ENCODE peak calls at places on chromosomes 2 and 18, in seven cellular contexts. N is T-helper 9 cell; G is immature natural killer cell; A is foreskin fibroblast; H is NCI-H345; Y is A549; O is stimulated activated CD4-positive, alpha-beta T cell treated with anti-CD3 and anti-CD28 coated beads, TNF-alpha, amount 100 ng/mL, for 24 hours. X is an unnamed sample.

GRCh38 chr2:121283670-121284245 is 1.2 kb downstream of the TFCP2L1 start:
- DNase-seq in N (no peak), G (no peak), A (no peak), H (no peak), Y (no peak), O (no peak), X (no peak)

GRCh38 chr2:216391401-216391800 is 19.1 kb upstream of the MARCHF4 start:
- DNase-seq in N (no peak), G (no peak), A (no peak), H (no peak), Y (no peak), O (no peak), X (no peak)

GRCh38 chr18:63106727-63107126 is 212.8 kb downstream of the BCL2 start:
- DNase-seq in N (no peak), G (no peak), A (no peak), H (no peak), Y (no peak), O (no peak), X (no peak)

GRCh38 chr18:70073442-70073841 is 125.8 kb upstream of the CD226 start:
- DNase-seq in N (no peak), G (no peak), A (no peak), H (no peak), Y (no peak), O (no peak), X (no peak)

GRCh38 chr18:58806826-58807714 is 57.6 kb upstream of the ZNF532 start:
- DNase-seq in N (no peak), G (no peak), A (no peak), H (no peak), Y (no peak), O (no peak), X (no peak)

GRCh38 chr2:70087703-70088507 is 628 bp downstream of the PCBP1 start:
- DNase-seq in N (no peak), G (peak; percentile 50), A (peak; percentile 74), H (peak; percentile 6), Y (peak; percentile 74), O (peak; percentile 38), X (peak; percentile 59)

GRCh38 chr2:54677476-54678265 is 45.8 kb upstream of the EML6 start:
- DNase-seq in N (no peak), G (no peak), A (no peak), H (no peak), Y (no peak), O (no peak), X (no peak)

GRCh38 chr2:175037941-175038340 is 32.8 kb upstream of the CHN1 start:
- DNase-seq in N (no peak), G (no peak), A (no peak), H (no peak), Y (no peak), O (no peak), X (no peak)

GRCh38 chr2:25955036-25955435 is 27.3 kb downstream of the KIF3C start:
- DNase-seq in N (no peak), G (no peak), A (peak; percentile 33), H (no peak), Y (no peak), O (no peak), X (no peak)

GRCh38 chr2:74142340-74142739 is 5.4 kb downstream of the BOLA3 start:
- DNase-seq in N (no peak), G (no peak), A (peak; percentile 23), H (no peak), Y (peak; percentile 62), O (no peak), X (peak; percentile 57)

GRCh38 chr18:75162467-75162866 is 46.5 kb downstream of the PTGR3 start:
- DNase-seq in N (no peak), G (no peak), A (peak; percentile 58), H (no peak), Y (peak; percentile 7), O (no peak), X (no peak)

GRCh38 chr2:191311627-191312026 is 66.4 kb downstream of the MYO1B start:
- DNase-seq in N (no peak), G (no peak), A (peak; percentile 89), H (no peak), Y (peak; percentile 82), O (no peak), X (no peak)

GRCh38 chr2:217932661-217933325 is 70.0 kb downstream of the TNS1 start:
- DNase-seq in N (no peak), G (no peak), A (peak; percentile 35), H (peak; percentile 10), Y (no peak), O (no peak), X (no peak)

GRCh38 chr2:54331095-54331835 is 75.2 kb upstream of the TSPYL6 start:
- DNase-seq in N (no peak), G (no peak), A (no peak), H (peak; percentile 5), Y (no peak), O (no peak), X (peak; percentile 49)

GRCh38 chr18:3294435-3295080 is 32.6 kb downstream of the MYL12B start:
- DNase-seq in N (no peak), G (no peak), A (peak; percentile 73), H (peak; percentile 10), Y (no peak), O (no peak), X (no peak)

GRCh38 chr2:28219736-28220364 is 172.8 kb upstream of the FOSL2 start:
- DNase-seq in N (no peak), G (no peak), A (no peak), H (no peak), Y (no peak), O (no peak), X (no peak)

GRCh38 chr2:240687741-240688562 is 3.7 kb upstream of the AQP12A start:
- DNase-seq in N (no peak), G (no peak), A (no peak), H (no peak), Y (no peak), O (no peak), X (no peak)

GRCh38 chr18:6219116-6219717 is 195.5 kb downstream of the L3MBTL4 start:
- DNase-seq in N (no peak), G (no peak), A (peak; percentile 44), H (peak; percentile 44), Y (peak; percentile 32), O (no peak), X (peak; percentile 34)

GRCh38 chr2:225466891-225467604 is 67.5 kb downstream of the NYAP2 start:
- DNase-seq in N (no peak), G (no peak), A (peak; percentile 8), H (no peak), Y (no peak), O (no peak), X (no peak)

GRCh38 chr18:21386523-21387240 is 144.7 kb downstream of the GREB1L start:
- DNase-seq in N (no peak), G (no peak), A (no peak), H (peak; percentile 15), Y (no peak), O (no peak), X (no peak)

GRCh38 chr2:102014041-102014345 is 22.2 kb downstream of the IL1R2 start:
- DNase-seq in N (no peak), G (no peak), A (no peak), H (no peak), Y (no peak), O (no peak), X (no peak)

GRCh38 chr2:80238692-80239469 is 65.7 kb downstream of the LRRTM1 start:
- DNase-seq in N (no peak), G (no peak), A (peak; percentile 77), H (peak; percentile 19), Y (peak; percentile 35), O (no peak), X (peak; percentile 10)

GRCh38 chr18:57542126-57542525 is 44.4 kb downstream of the FECH start:
- DNase-seq in N (no peak), G (no peak), A (peak; percentile 90), H (no peak), Y (no peak), O (no peak), X (no peak)

GRCh38 chr2:189798312-189799029 is 14.2 kb downstream of the PMS1 start:
- DNase-seq in N (no peak), G (no peak), A (peak; percentile 73), H (peak; percentile 19), Y (peak; percentile 47), O (no peak), X (peak; percentile 71)

GRCh38 chr2:170361359-170361936 is 183.5 kb downstream of the MYO3B start:
- DNase-seq in N (peak; percentile 14), G (peak; percentile 39), A (peak; percentile 76), H (peak; percentile 8), Y (peak; percentile 64), O (peak; percentile 32), X (peak; percentile 57)

GRCh38 chr2:46377666-46378560 is 80.7 kb downstream of the EPAS1 start:
- DNase-seq in N (no peak), G (no peak), A (no peak), H (no peak), Y (no peak), O (no peak), X (no peak)

GRCh38 chr2:229335349-229335748 is 64.3 kb upstream of the PID1 start:
- DNase-seq in N (no peak), G (no peak), A (no peak), H (peak; percentile 29), Y (no peak), O (no peak), X (no peak)

GRCh38 chr2:206611191-206611590 is 31.1 kb upstream of the FAM237A start:
- DNase-seq in N (no peak), G (no peak), A (peak; percentile 6), H (no peak), Y (no peak), O (no peak), X (no peak)

GRCh38 chr2:59232394-59233165 is 991.5 kb upstream of the FANCL start:
- DNase-seq in N (no peak), G (no peak), A (no peak), H (no peak), Y (no peak), O (no peak), X (no peak)

GRCh38 chr2:112942654-112943002 is 31.7 kb downstream of the IL37 start:
- DNase-seq in N (no peak), G (no peak), A (peak; percentile 19), H (no peak), Y (no peak), O (no peak), X (peak; percentile 11)

GRCh38 chr2:7037340-7038333 is 120.4 kb downstream of the RNF144A start:
- DNase-seq in N (peak; percentile 33), G (peak; percentile 42), A (peak; percentile 87), H (peak; percentile 21), Y (peak; percentile 64), O (peak; percentile 34), X (peak; percentile 80)

GRCh38 chr2:159903404-159904126 is 105.6 kb upstream of the CD302 start:
- DNase-seq in N (peak; percentile 49), G (peak; percentile 70), A (peak; percentile 87), H (peak; percentile 27), Y (no peak), O (peak; percentile 33), X (peak; percentile 21)

GRCh38 chr18:60493066-60493465 is 120.5 kb upstream of the MC4R start:
- DNase-seq in N (no peak), G (no peak), A (no peak), H (no peak), Y (no peak), O (no peak), X (no peak)

GRCh38 chr2:55430536-55430935 is 10.9 kb upstream of the CCDC88A start:
- DNase-seq in N (no peak), G (no peak), A (peak; percentile 53), H (no peak), Y (no peak), O (no peak), X (no peak)

GRCh38 chr2:42457011-42457410 is 36.8 kb downstream of the KCNG3 start:
- DNase-seq in N (no peak), G (no peak), A (no peak), H (no peak), Y (peak; percentile 22), O (no peak), X (no peak)

GRCh38 chr2:120737802-120738516 is 2.3 kb downstream of the GLI2 start:
- DNase-seq in N (no peak), G (no peak), A (no peak), H (peak; percentile 31), Y (peak; percentile 27), O (no peak), X (no peak)

X was measured in G401.